ENCODE peak calls at places on chromosomes 3 and 15, in four cellular contexts. O, F, E and N are unnamed samples.
A peak's percentile ranks its signal among the peaks of the same experiment; 100 is the strongest.

GRCh38 chr15:91751611-91752010 is 101.9 kb upstream of the SLCO3A1 start:
- DNase-seq in O (no peak), F (no peak), E (no peak), N (no peak)

GRCh38 chr3:194488007-194488742 is 1.4 kb upstream of the ATP13A3 start:
- DNase-seq in O (no peak), F (no peak), E (peak; percentile 69), N (no peak)

GRCh38 chr3:51538459-51539290 is at the start of gene RAD54L2:
- DNase-seq in O (peak; percentile 86), F (peak; percentile 83), E (peak; percentile 86), N (peak; percentile 90)

GRCh38 chr15:94168250-94168649 is 63.1 kb upstream of the MCTP2 start:
- DNase-seq in O (no peak), F (no peak), E (no peak), N (no peak)

GRCh38 chr3:168025076-168025475 is 70.6 kb downstream of the GOLIM4 start:
- DNase-seq in O (peak; percentile 14), F (no peak), E (peak; percentile 9), N (no peak)

GRCh38 chr3:13600950-13601691 is 52.2 kb downstream of the FBLN2 start:
- DNase-seq in O (no peak), F (no peak), E (peak; percentile 97), N (no peak)

GRCh38 chr3:197309528-197310361 is 11.3 kb upstream of the DLG1 start:
- DNase-seq in O (peak; percentile 75), F (no peak), E (peak; percentile 84), N (no peak)

GRCh38 chr3:72418149-72418686 is 430.0 kb downstream of the SHQ1 start:
- DNase-seq in O (no peak), F (no peak), E (no peak), N (no peak)

GRCh38 chr3:50122661-50123391 is 32.3 kb upstream of the SEMA3F start:
- DNase-seq in O (no peak), F (no peak), E (no peak), N (no peak)

GRCh38 chr3:35295875-35296274 is 343.4 kb upstream of the ARPP21 start:
- DNase-seq in O (no peak), F (no peak), E (no peak), N (no peak)

GRCh38 chr3:169280010-169280585 is 383.4 kb downstream of the MECOM start:
- DNase-seq in O (no peak), F (no peak), E (no peak), N (no peak)

GRCh38 chr3:52685285-52685704 is 418 bp downstream of the PBRM1 start:
- DNase-seq in O (peak; percentile 61), F (peak; percentile 90), E (peak; percentile 62), N (peak; percentile 91)
- H3K4me1 ChIP-seq in O (peaks cover 18% of the 10 kb centered on the region), F (no peaks in the 10 kb centered on the region), E (peaks cover 20% of the 10 kb centered on the region), N (peaks cover 32% of the 10 kb centered on the region)

DNA sequence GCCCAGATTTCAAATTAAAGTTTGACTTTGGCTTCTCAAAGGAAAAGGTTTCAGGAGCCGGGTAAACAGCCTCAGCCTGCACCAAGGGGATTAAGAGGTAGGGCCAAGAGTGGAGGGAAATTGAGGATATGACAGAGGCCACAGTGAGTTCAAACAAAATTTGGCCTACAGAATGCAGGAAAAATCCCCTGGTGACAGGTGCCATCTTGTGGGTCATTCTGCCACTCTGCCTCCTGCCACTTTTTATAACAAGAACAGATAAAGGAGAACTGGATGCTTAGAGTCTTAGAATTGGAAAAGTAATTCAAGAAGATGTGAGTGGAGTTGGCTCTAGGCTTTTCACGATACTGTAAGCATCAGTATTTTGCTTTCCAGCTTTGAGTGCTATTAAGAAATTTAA is 253.2 kb downstream of the NR2F2 start:
- DNase-seq in O (peak; percentile 14), F (no peak), E (no peak), N (no peak)
- TF ChIP-seq CTCF in O (no peak), F (peak; percentile 38), E (peak; percentile 41), N (no peak)

GRCh38 chr3:48187579-48188265 is 495 bp downstream of the CDC25A start:
- DNase-seq in O (no peak), F (peak; percentile 72), E (no peak), N (peak; percentile 61)
- H3K4me3 ChIP-seq in O (peak overlapping the region; percentile 85), F (peak overlapping the region; percentile 70), E (peak overlapping the region; percentile 85), N (peak overlapping the region; percentile 72)

GRCh38 chr3:174767406-174767805 is 91.7 kb upstream of the NAALADL2 start:
- DNase-seq in O (no peak), F (no peak), E (no peak), N (no peak)
- H3K4me1 ChIP-seq in O (peaks cover 10% of the 10 kb centered on the region), F (no peaks in the 10 kb centered on the region), E (no peaks in the 10 kb centered on the region), N (no peaks in the 10 kb centered on the region)

DNA sequence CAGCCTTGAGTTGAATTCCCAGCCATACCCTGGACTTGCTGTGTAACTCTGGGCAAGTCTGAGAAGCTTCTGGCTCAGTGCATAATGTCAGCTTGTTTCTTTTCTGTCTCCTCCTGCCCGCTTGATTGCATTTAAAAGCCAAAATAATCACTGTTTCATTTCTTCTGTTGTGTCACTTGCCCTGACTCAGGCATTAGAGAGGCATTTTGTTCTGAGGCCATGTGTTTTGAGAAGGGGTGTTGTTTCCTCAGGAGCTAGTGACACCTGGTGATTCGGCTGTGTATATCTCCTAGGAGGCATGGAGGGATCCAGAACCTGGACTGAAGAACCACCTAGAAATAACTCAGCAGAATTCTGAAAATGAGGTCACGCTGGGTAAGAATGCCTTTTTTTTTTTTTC is 16.0 kb downstream of the WDR73 start:
- DNase-seq in O (no peak), F (no peak), E (peak; percentile 40), N (no peak)
- TF ChIP-seq CTCF in O (no peak), F (peak; percentile 50), E (peak; percentile 40), N (no peak)

DNA sequence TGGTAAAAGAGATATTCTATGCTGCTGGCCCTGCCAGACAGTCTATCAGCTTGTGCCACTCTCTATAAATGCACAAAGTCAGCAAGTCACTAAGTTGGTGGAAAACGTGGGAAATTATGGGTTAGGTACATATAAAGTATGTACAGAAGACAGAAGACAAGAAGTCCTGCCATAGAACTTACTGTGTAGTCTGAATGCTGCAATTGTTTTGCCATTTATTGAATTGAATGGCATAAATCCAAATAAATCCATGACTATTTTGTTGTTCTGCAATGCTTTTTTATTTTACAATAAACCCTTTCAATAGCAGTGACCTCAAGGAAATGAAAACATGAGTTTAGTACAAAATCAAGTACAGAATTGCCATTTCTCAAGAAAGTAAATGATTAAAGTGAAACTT is 34.1 kb upstream of the TM4SF1 start:
- DNase-seq in O (peak; percentile 6), F (no peak), E (no peak), N (no peak)
- H3K4me3 ChIP-seq in O (no peak overlapping the region), F (no peak overlapping the region), E (no peak overlapping the region), N (no peak overlapping the region)

GRCh38 chr3:31472479-31473390 is 60.0 kb upstream of the STT3B start:
- DNase-seq in O (no peak), F (no peak), E (peak; percentile 77), N (no peak)

GRCh38 chr3:31481697-31482096 is 51.0 kb upstream of the STT3B start:
- DNase-seq in O (no peak), F (no peak), E (no peak), N (no peak)

GRCh38 chr3:31479431-31479830 is 53.3 kb upstream of the STT3B start:
- DNase-seq in O (no peak), F (no peak), E (no peak), N (no peak)

DNA sequence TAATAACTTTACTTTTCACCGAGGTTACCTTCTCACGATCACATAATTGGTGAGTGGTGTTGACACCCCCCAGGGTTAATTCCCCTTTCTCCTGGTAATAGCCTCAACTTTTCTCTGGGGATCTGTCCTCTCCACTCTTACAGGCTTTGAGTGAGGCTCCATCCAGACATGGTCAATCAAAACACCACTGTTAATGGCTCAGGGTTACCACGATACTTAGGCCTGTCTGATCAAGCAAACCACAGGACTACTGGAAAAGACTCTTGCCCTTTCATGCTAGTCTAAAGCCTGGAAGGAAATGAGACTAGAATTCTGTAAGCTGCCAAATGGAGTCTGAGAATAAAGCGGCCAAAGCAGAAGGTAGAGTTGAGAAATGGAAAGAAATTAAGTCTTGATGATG is 56.5 kb upstream of the STT3B start:
- DNase-seq in O (no peak), F (no peak), E (peak; percentile 14), N (no peak)
- H3K4me1 ChIP-seq in O (no peaks in the 10 kb centered on the region), F (no peaks in the 10 kb centered on the region), E (no peaks in the 10 kb centered on the region), N (no peaks in the 10 kb centered on the region)

DNA sequence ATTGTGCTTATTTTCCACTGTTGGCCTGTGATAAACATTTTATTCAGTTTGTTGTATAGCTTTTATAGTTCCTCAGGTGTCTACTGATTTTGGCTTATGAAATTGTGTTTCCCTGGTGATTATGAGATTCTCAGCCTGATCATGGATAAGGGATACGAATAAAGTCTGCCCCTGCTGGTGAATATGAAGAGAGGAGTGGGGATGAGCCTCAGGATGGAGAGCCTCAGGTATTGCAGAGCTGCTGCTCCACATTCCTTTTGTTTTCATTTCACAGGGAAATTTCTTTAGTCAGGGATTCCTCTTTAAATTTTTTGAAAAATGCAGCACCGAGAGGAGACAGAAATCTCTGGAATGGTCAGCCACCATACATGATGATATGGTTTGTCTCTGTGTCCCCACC is 14.7 kb upstream of the RAB6B start:
- DNase-seq in O (no peak), F (no peak), E (no peak), N (no peak)
- TF ChIP-seq CTCF in O (peak; percentile 6), F (no peak), E (peak; percentile 39), N (no peak)

GRCh38 chr15:42577514-42578031 is 2.2 kb downstream of the STARD9 start:
- DNase-seq in O (no peak), F (no peak), E (no peak), N (no peak)

GRCh38 chr15:42582569-42583235 is 7.3 kb downstream of the STARD9 start:
- DNase-seq in O (no peak), F (no peak), E (no peak), N (no peak)

GRCh38 chr15:42584031-42584765 is 8.8 kb downstream of the STARD9 start:
- DNase-seq in O (peak; percentile 45), F (no peak), E (no peak), N (no peak)

GRCh38 chr15:42578984-42579537 is 3.7 kb downstream of the STARD9 start:
- DNase-seq in O (no peak), F (no peak), E (no peak), N (no peak)

DNA sequence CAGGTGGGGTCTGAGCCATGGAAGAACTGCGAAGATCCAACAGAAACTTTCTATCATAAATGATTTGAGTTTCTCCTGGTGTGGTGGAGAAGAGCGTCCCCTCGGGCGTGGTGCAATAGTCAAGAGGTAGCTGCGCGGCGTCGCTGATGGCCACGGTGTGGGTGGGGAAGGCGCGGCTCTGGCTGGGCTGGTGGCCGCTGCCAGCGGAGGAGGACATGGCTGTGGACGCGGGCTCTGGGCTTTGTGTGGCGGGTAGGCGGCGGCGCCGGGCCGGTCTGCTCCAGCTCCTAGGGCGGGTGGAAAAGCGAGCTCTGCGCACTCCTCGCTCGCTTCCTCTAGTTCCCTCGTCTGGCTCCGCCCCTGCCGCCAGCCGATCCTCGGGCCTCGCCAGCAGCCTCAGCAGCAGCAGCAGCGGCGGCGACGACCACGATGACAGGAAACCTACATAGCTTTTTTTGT is 5.9 kb downstream of the STARD9 start:
- DNase-seq in O (peak; percentile 87), F (peak; percentile 82), E (peak; percentile 63), N (peak; percentile 85)
- H3K4me3 ChIP-seq in O (peak overlapping the region; percentile 40), F (peak overlapping the region; percentile 44), E (peak overlapping the region; percentile 30), N (peak overlapping the region; percentile 37)

GRCh38 chr15:101250331-101250730 is 1.5 kb downstream of the CHSY1 start:
- DNase-seq in O (peak; percentile 72), F (no peak), E (peak; percentile 70), N (no peak)

GRCh38 chr15:101246824-101247745 is 4.8 kb downstream of the CHSY1 start:
- DNase-seq in O (no peak), F (no peak), E (no peak), N (no peak)

GRCh38 chr15:101250931-101251829 is 668 bp downstream of the CHSY1 start:
- DNase-seq in O (no peak), F (no peak), E (peak; percentile 42), N (no peak)

GRCh38 chr15:101246391-101246790 is 5.5 kb downstream of the CHSY1 start:
- DNase-seq in O (peak; percentile 61), F (no peak), E (peak; percentile 59), N (no peak)

GRCh38 chr15:101248274-101248673 is 3.6 kb downstream of the CHSY1 start:
- DNase-seq in O (no peak), F (no peak), E (no peak), N (no peak)
- H3K4me1 ChIP-seq in O (peaks cover 50% of the 10 kb centered on the region), F (no peaks in the 10 kb centered on the region), E (peaks cover 59% of the 10 kb centered on the region), N (peaks cover 12% of the 10 kb centered on the region)